ENCODE peak calls at places on chromosomes 4 and X, in four cellular contexts. K, I, P and F are unnamed samples.

GRCh38 chrX:10615931-10616780 is 4.2 kb downstream of the MID1 start:
- DNase-seq in P (peak), K (peak), I (no peak), F (peak)

GRCh38 chr4:33739886-33740285 is 2504.4 kb downstream of the ARAP2 start:
- DNase-seq in I (no peak), K (no peak), P (no peak), F (no peak)

GRCh38 chr4:122762520-122762919 is 30.0 kb downstream of the BBS12 start:
- DNase-seq in K (no peak), P (no peak), I (peak), F (no peak)

GRCh38 chrX:132692066-132692465 is 203.2 kb upstream of the MBNL3 start:
- DNase-seq in K (peak), I (no peak), P (no peak), F (no peak)

GRCh38 chrX:19846995-19847790 is 40.2 kb downstream of the SH3KBP1 start:
- DNase-seq in K (peak), P (peak), I (no peak), F (no peak)

GRCh38 chr4:127747883-127748282 is 17.7 kb downstream of the SLC25A31 start:
- DNase-seq in K (no peak), P (no peak), I (no peak), F (no peak)

GRCh38 chrX:6129195-6129594 is 99.5 kb downstream of the NLGN4X start:
- DNase-seq in P (no peak), K (no peak), I (no peak), F (no peak)

GRCh38 chrX:40746536-40746935 is 11.2 kb upstream of the MED14 start:
- DNase-seq in I (no peak), P (no peak), K (no peak), F (peak)

GRCh38 chr4:109977854-109978501 is 65.3 kb downstream of the EGF start:
- DNase-seq in P (peak), I (no peak), K (peak), F (peak)